ENCODE peak calls at places on chromosomes 4 and X, in eight cellular contexts. S is neural crest cell; I is suprapubic skin; U is astrocyte; J is effector CD4-positive, alpha-beta T cell; P is head of caudate nucleus; G is AG20443; Y is stimulated activated CD8-positive, alpha-beta memory T cell treated with anti-CD3 and anti-CD28 coated beads, Interleukin-15, amount 100 ng/mL, for 4 hours. R is an unnamed sample.

GRCh38 chr4:55010550-55010949 is 114.8 kb downstream of the KDR start:
- DNase-seq in I (no peak), U (no peak), P (no peak), S (no peak), Y (no peak), G (no peak), J (no peak), R (no peak)

GRCh38 chrX:38798956-38799355 is 2.3 kb upstream of the MID1IP1 start:
- DNase-seq in Y (no peak), J (no peak), U (peak), S (no peak), G (no peak), P (no peak), I (no peak), R (no peak)

GRCh38 chr4:111230265-111230664 is 607.4 kb upstream of the PITX2 start:
- DNase-seq in G (no peak), I (no peak), Y (no peak), S (no peak), U (peak), P (no peak), J (no peak), R (no peak)

GRCh38 chr4:72314869-72315268 is 254.2 kb downstream of the ADAMTS3 start:
- DNase-seq in U (peak), G (peak), J (no peak), P (no peak), I (no peak), S (no peak), Y (no peak), R (peak)

GRCh38 chr4:139919513-139919912 is 234.5 kb downstream of the MAML3 start:
- DNase-seq in I (no peak), S (no peak), G (peak), P (no peak), U (peak), J (no peak), Y (no peak), R (peak)

GRCh38 chr4:176964116-176964691 is 171.5 kb upstream of the VEGFC start:
- DNase-seq in I (no peak), G (no peak), P (no peak), S (no peak), J (no peak), U (no peak), Y (no peak), R (peak)

GRCh38 chr4:159374749-159375535 is 272.1 kb downstream of the RAPGEF2 start:
- DNase-seq in P (no peak), J (no peak), S (no peak), I (no peak), Y (no peak), U (peak), G (peak), R (no peak)

GRCh38 chrX:45584717-45585116 is 384.0 kb upstream of the DIPK2B start:
- DNase-seq in I (no peak), S (no peak), J (no peak), U (no peak), P (no peak), G (no peak), Y (no peak), R (no peak)

GRCh38 chr4:86356425-86356824 is 3.4 kb downstream of the MAPK10 start:
- DNase-seq in U (no peak), I (no peak), G (no peak), Y (no peak), S (no peak), P (no peak), J (no peak), R (no peak)

GRCh38 chr4:140233811-140234696 is 80.1 kb upstream of the MAML3 start:
- DNase-seq in I (no peak), P (no peak), U (peak), S (no peak), G (peak), Y (no peak), J (no peak), R (no peak)

GRCh38 chr4:149999485-150000074 is 78.7 kb upstream of the DCLK2 start:
- DNase-seq in I (no peak), S (peak), G (peak), U (peak), Y (no peak), P (peak), J (no peak), R (peak)

GRCh38 chrX:22467571-22467970 is 194.9 kb downstream of the CBLL2 start:
- DNase-seq in P (no peak), Y (no peak), U (no peak), J (no peak), S (no peak), G (no peak), I (no peak), R (peak)

GRCh38 chr4:151541438-151542071 is 132.6 kb downstream of the FHIP1A start:
- DNase-seq in Y (no peak), I (no peak), U (peak), P (no peak), S (no peak), J (no peak), G (peak), R (peak)

GRCh38 chr4:145909773-145910172 is 28.9 kb downstream of the ZNF827 start:
- DNase-seq in J (no peak), Y (no peak), U (no peak), G (no peak), I (no peak), S (no peak), P (no peak), R (no peak)

GRCh38 chr4:13514722-13515121 is 29.6 kb downstream of the NKX3-2 start:
- DNase-seq in P (no peak), I (no peak), G (no peak), Y (no peak), S (no peak), U (no peak), J (no peak), R (no peak)

GRCh38 chr4:153188966-153189801 is 15.1 kb upstream of the TRIM2 start:
- DNase-seq in I (no peak), Y (no peak), G (no peak), P (no peak), U (peak), S (no peak), J (no peak), R (no peak)

GRCh38 chr4:144809056-144809640 is 163.2 kb downstream of the HHIP start:
- DNase-seq in S (no peak), G (no peak), Y (no peak), I (no peak), U (no peak), J (no peak), P (no peak), R (no peak)

GRCh38 chrX:43552166-43552565 is 103.9 kb upstream of the MAOA start:
- DNase-seq in I (no peak), J (no peak), G (no peak), S (no peak), U (no peak), Y (no peak), P (no peak), R (no peak)

GRCh38 chr4:2850966-2851782 is 7.5 kb downstream of the ADD1 start:
- DNase-seq in I (no peak), G (no peak), Y (no peak), U (peak), J (no peak), S (no peak), P (no peak), R (no peak)

GRCh38 chrX:69117876-69118526 is 47.3 kb downstream of the PJA1 start:
- DNase-seq in Y (no peak), J (no peak), I (no peak), U (no peak), S (no peak), G (no peak), P (no peak), R (no peak)

GRCh38 chr4:181761130-181761529 is 482.1 kb upstream of the TENM3 start:
- DNase-seq in J (no peak), G (no peak), U (peak), I (no peak), P (no peak), Y (no peak), S (no peak), R (no peak)

R was measured in lung microvascular endothelial cell.